ENCODE peak calls at places on chromosomes 3 and 15, in seven cellular contexts. E is uterus, P is spleen, W is A549, C is ovary, Q is heart left ventricle, V is prostate gland. U is an unnamed sample.

GRCh38 chr3:46565607-46566039 is 479 bp downstream of the LRRC2 start:
- DNase-seq in V (no peak), Q (peak), C (peak), W (no peak), P (no peak), E (peak), U (peak)

GRCh38 chr3:55487376-55488241 is 503 bp upstream of the WNT5A start:
- DNase-seq in W (peak), E (peak), V (no peak), Q (no peak), C (peak), P (no peak), U (peak)

GRCh38 chr3:56928379-56929068 is 126.8 kb upstream of the ARHGEF3 start:
- DNase-seq in W (no peak), Q (peak), P (no peak), E (no peak), V (no peak), C (no peak), U (no peak)

GRCh38 chr3:126399348-126399730 is 4.6 kb downstream of the CFAP100 start:
- DNase-seq in Q (no peak), C (no peak), V (peak), W (no peak), P (no peak), E (no peak), U (peak)

GRCh38 chr3:45595364-45596154 is 1.0 kb downstream of the LIMD1 start:
- DNase-seq in Q (peak), P (peak), E (no peak), C (peak), W (no peak), V (peak), U (peak)

GRCh38 chr3:152362086-152362485 is 93.4 kb downstream of the MBNL1 start:
- DNase-seq in Q (no peak), E (no peak), P (no peak), W (no peak), V (no peak), C (no peak), U (no peak)

GRCh38 chr15:55530861-55531313 is 22.9 kb upstream of the DNAAF4 start:
- DNase-seq in P (no peak), C (no peak), W (no peak), V (no peak), Q (no peak), E (no peak), U (no peak)

GRCh38 chr3:46849686-46850467 is 13.4 kb downstream of the MYL3 start:
- DNase-seq in Q (peak), P (peak), V (no peak), C (no peak), E (no peak), W (no peak), U (no peak)

GRCh38 chr3:156253150-156253549 is 132.8 kb downstream of the KCNAB1 start:
- DNase-seq in C (no peak), V (no peak), Q (no peak), E (no peak), W (no peak), P (no peak), U (no peak)

GRCh38 chr3:27714692-27715453 is 7.2 kb downstream of the EOMES start:
- DNase-seq in W (no peak), V (no peak), P (peak), C (no peak), E (no peak), Q (no peak), U (no peak)

GRCh38 chr3:40366203-40367162 is 20.5 kb upstream of the ENTPD3 start:
- DNase-seq in Q (no peak), V (no peak), P (no peak), W (no peak), C (no peak), E (no peak), U (no peak)

GRCh38 chr3:197555281-197556261 is at the start of gene BDH1:
- DNase-seq in P (peak), C (peak), E (peak), W (no peak), Q (no peak), V (peak), U (no peak)

GRCh38 chr3:113914646-113915045 is 33.2 kb upstream of the ZDHHC23 start:
- DNase-seq in P (no peak), W (no peak), Q (no peak), C (no peak), E (no peak), V (no peak), U (no peak)

GRCh38 chr15:77373441-77373840 is 46.5 kb downstream of the PEAK1 start:
- DNase-seq in E (no peak), W (no peak), Q (no peak), C (no peak), V (no peak), P (no peak), U (no peak)

GRCh38 chr15:44537728-44538240 is 837 bp downstream of the EIF3J start:
- DNase-seq in C (no peak), Q (no peak), P (no peak), E (no peak), W (peak), V (no peak), U (no peak)

GRCh38 chr3:153667341-153667740 is 453.8 kb upstream of the ARHGEF26 start:
- DNase-seq in V (no peak), P (no peak), W (no peak), E (no peak), Q (no peak), C (no peak), U (no peak)

DNA sequence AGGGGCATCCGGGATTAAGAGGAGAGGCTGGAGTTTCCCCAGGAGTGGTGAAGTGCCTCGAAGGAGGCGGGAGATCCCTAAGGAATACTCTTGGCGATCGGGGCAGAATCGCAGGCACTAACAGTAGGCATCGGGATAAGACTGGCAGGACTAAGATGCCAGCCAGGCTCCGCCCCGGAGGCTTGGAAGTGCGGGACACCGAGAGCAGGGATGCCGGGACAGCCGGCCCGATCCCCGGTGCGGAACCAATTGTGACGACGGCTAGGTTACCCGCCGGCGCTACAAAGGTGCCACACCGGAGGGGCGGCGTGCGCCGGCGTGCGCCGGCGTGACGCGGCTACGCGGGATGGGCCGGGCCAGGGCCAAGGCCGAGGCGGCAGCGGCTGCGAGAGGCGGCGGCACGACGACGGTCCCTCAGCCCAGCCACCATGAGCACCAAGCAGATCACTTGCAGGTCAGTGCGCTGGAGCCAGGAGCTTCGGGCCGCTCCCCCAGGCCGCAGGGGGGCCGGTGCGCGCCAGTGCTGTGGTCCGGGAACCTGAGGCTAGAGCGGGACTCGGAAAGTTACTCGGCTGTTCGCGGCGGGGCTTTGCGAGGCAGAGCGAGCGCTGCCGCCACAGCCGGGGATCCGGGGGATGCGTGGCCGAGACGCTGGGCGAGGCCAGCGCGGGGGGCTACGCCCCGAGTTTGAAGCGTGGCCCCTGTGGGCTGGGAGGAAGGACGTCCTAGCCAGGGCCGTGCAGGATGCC is at the start of gene MKRN2:
- DNase-seq in W (peak), P (peak), E (peak), V (peak), Q (peak), C (peak), U (peak)
- TF ChIP-seq CTCF in W (no peak), P (no peak), E (peak), V (peak), Q (no peak), C (no peak), U (peak)

DNA sequence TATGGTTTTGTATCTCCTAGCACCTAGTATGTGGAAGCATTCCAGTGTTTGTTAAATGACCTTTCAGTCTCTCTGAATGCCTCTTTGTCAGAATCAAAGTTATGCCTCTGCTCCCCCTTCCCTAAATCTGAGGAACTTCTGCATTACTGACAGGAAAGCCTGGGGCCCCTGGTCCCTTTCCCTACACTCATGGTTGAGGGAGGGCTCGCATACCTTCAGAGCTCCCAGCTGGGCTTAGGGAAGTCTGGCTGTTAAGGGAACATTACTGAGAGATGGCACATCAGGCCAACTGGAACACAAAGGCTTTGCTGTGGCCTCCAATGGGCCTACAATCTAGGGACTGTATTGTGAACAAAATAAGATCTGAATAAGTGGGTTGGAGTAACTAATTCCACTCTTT is 10.3 kb downstream of the PKM start:
- DNase-seq in Q (no peak), V (no peak), C (no peak), W (no peak), E (no peak), P (no peak), U (no peak)
- TF ChIP-seq POLR2A in Q (no peak), V (no peak), C (no peak), W (no peak), E (no peak), P (no peak), U (no peak)

DNA sequence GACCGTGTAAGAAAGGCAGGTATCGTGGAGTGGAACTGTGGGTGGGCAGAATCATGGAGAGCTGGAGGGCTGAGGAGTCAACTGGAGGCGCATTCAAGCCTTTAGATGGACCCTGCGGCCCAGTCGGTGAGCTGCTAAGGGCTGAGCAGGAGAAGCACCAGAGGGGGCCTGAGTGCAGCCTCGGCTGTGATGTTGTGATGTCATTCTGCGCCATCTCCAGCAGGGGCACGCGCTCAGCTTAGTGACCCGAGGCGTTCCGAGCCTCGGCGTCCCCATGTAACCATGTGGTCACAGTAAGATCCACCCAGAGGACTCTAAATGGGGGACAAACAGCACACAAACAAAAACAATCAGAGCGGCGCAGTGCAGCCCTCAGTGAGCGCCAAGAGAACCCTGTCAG is 76.8 kb downstream of the VGLL4 start:
- DNase-seq in C (peak), W (peak), Q (no peak), V (no peak), P (no peak), E (no peak), U (no peak)
- TF ChIP-seq CTCF in C (no peak), W (no peak), Q (no peak), V (no peak), P (no peak), E (no peak), U (no peak)

DNA sequence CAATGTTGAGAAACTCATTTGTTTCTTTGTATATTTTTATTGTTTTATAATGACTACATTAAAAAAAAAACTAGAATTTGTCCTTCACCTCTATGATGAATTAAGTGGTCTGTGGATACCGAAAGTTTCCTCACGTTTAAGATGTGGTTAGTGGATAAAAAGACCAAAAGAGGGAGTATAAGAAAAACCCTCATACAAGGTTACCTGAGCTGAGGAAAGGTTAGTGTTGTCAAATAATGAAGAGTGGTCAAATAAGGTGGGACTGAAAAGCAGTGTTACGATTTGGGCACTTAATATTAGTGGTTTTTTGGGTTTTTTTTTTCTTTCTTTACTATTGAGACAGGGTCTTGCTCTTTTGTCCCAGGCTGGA is 21.2 kb downstream of the RASA2 start:
- DNase-seq in W (no peak), E (no peak), C (no peak), Q (no peak), V (no peak), P (no peak), U (no peak)
- TF ChIP-seq POLR2A in W (no peak), E (no peak), C (no peak), Q (no peak), V (no peak), P (no peak), U (no peak)